ENCODE peak calls at places on chromosomes 5 and 9, in nine cellular contexts. T, I, N, M, W, G, F, H and R are unnamed samples.

GRCh38 chr5:33032161-33033085 is 321.3 kb downstream of the NPR3 start:
- DNase-seq in T (no peak), I (no peak), N (peak), M (no peak), W (no peak), G (no peak), F (no peak), H (no peak), R (no peak)

GRCh38 chr9:110049699-110050450 is 158.1 kb downstream of the C9orf152 start:
- DNase-seq in T (peak), I (no peak), N (no peak), M (no peak), W (peak), G (no peak), F (no peak), H (peak), R (peak)

GRCh38 chr9:36744678-36745077 is 172.0 kb downstream of the MELK start:
- DNase-seq in T (no peak), I (no peak), N (no peak), M (no peak), W (no peak), G (no peak), F (no peak), H (no peak), R (no peak)

GRCh38 chr5:138668451-138668850 is 84.8 kb upstream of the CTNNA1 start:
- DNase-seq in T (no peak), I (no peak), N (no peak), M (no peak), W (no peak), G (no peak), F (no peak), H (no peak), R (no peak)

GRCh38 chr9:110089681-110090370 is 118.1 kb downstream of the C9orf152 start:
- DNase-seq in T (peak), I (no peak), N (no peak), M (no peak), W (no peak), G (no peak), F (no peak), H (peak), R (no peak)

GRCh38 chr9:89496645-89497044 is 1.3 kb downstream of the SEMA4D start:
- DNase-seq in T (peak), I (peak), N (no peak), M (peak), W (no peak), G (no peak), F (no peak), H (no peak), R (no peak)

GRCh38 chr5:16866795-16867584 is 69.1 kb downstream of the MYO10 start:
- DNase-seq in T (peak), I (no peak), N (peak), M (no peak), W (no peak), G (no peak), F (no peak), H (peak), R (peak)

GRCh38 chr5:102591650-102592049 is 92.8 kb upstream of the SLCO6A1 start:
- DNase-seq in T (no peak), I (no peak), N (no peak), M (no peak), W (no peak), G (no peak), F (no peak), H (no peak), R (no peak)

GRCh38 chr9:95585824-95586223 is 69.1 kb upstream of the PTCH1 start:
- DNase-seq in T (no peak), I (no peak), N (no peak), M (no peak), W (no peak), G (no peak), F (no peak), H (no peak), R (no peak)

GRCh38 chr5:167063788-167064187 is 1227.7 kb upstream of the WWC1 start:
- DNase-seq in T (no peak), I (no peak), N (no peak), M (no peak), W (no peak), G (no peak), F (no peak), H (peak), R (no peak)

GRCh38 chr5:80189701-80190100 is 66.1 kb downstream of the SERINC5 start:
- DNase-seq in T (no peak), I (no peak), N (no peak), M (no peak), W (no peak), G (no peak), F (no peak), H (no peak), R (no peak)

GRCh38 chr9:92151691-92152393 is 36.6 kb upstream of the SPTLC1 start:
- DNase-seq in T (no peak), I (no peak), N (peak), M (no peak), W (no peak), G (peak), F (no peak), H (peak), R (peak)

GRCh38 chr5:125412051-125412560 is 665.7 kb upstream of the ZNF608 start:
- DNase-seq in T (peak), I (no peak), N (peak), M (no peak), W (peak), G (no peak), F (no peak), H (peak), R (peak)

GRCh38 chr5:122078116-122078865 is at the start of gene LOX:
- DNase-seq in T (peak), I (no peak), N (peak), M (no peak), W (no peak), G (peak), F (peak), H (no peak), R (peak)

GRCh38 chr5:16727937-16728336 is 111.1 kb upstream of the RETREG1 start:
- DNase-seq in T (peak), I (no peak), N (no peak), M (no peak), W (no peak), G (no peak), F (no peak), H (peak), R (no peak)

GRCh38 chr5:157253547-157253946 is 12.4 kb upstream of the CYFIP2 start:
- DNase-seq in T (peak), I (peak), N (peak), M (no peak), W (peak), G (no peak), F (no peak), H (peak), R (peak)

GRCh38 chr9:89477395-89477794 is 20.5 kb downstream of the SEMA4D start:
- DNase-seq in T (no peak), I (no peak), N (no peak), M (peak), W (no peak), G (no peak), F (no peak), H (no peak), R (peak)

GRCh38 chr5:158013939-158014338 is 155.0 kb upstream of the CLINT1 start:
- DNase-seq in T (peak), I (no peak), N (peak), M (no peak), W (peak), G (no peak), F (no peak), H (no peak), R (peak)

GRCh38 chr5:16502866-16503265 is 37.3 kb upstream of the ZNF622 start:
- DNase-seq in T (no peak), I (no peak), N (no peak), M (no peak), W (no peak), G (no peak), F (no peak), H (peak), R (peak)

GRCh38 chr9:75976549-75976948 is 86.1 kb downstream of the PCSK5 start:
- DNase-seq in T (no peak), I (no peak), N (no peak), M (no peak), W (no peak), G (no peak), F (no peak), H (no peak), R (no peak)